ENCODE peak calls at places on chromosomes 3 and 15, in nine cellular contexts. L, A, Q, U, Z, W, E, J and B are unnamed samples.

GRCh38 chr3:43779850-43780249 is 89.1 kb downstream of the ABHD5 start:
- DNase-seq in L (no peak), E (no peak), Q (no peak), Z (no peak), J (no peak), A (no peak), U (no peak), W (no peak), B (no peak)

GRCh38 chr3:17494117-17494809 is 248.2 kb downstream of the TBC1D5 start:
- DNase-seq in J (no peak), E (no peak), L (no peak), A (no peak), Z (no peak), Q (no peak), U (no peak), W (no peak), B (peak; percentile 6)

GRCh38 chr3:174700736-174701135 is 158.4 kb upstream of the NAALADL2 start:
- DNase-seq in Q (no peak), E (no peak), A (no peak), L (no peak), J (no peak), U (no peak), Z (no peak), W (no peak), B (no peak)

GRCh38 chr15:59993950-59994401 is 10.1 kb upstream of the FOXB1 start:
- DNase-seq in A (no peak), U (no peak), Z (no peak), Q (no peak), E (no peak), J (no peak), L (peak; percentile 34), W (no peak), B (no peak)

GRCh38 chr3:99901200-99901926 is 83.7 kb downstream of the CMSS1 start:
- DNase-seq in J (peak; percentile 94), A (no peak), Z (no peak), L (no peak), U (no peak), E (no peak), W (no peak), Q (no peak), B (no peak)

GRCh38 chr15:99312794-99313193 is 61.5 kb downstream of the LRRC28 start:
- DNase-seq in A (no peak), E (no peak), Z (no peak), L (no peak), U (no peak), W (no peak), J (no peak), Q (no peak), B (no peak)

GRCh38 chr3:134357261-134357913 is 16.9 kb downstream of the AMOTL2 start:
- DNase-seq in A (no peak), E (no peak), Z (no peak), L (no peak), W (no peak), J (no peak), U (no peak), Q (no peak), B (no peak)

GRCh38 chr3:172241385-172241784 is 202.0 kb downstream of the FNDC3B start:
- DNase-seq in L (no peak), U (no peak), J (no peak), A (no peak), E (no peak), W (no peak), Q (no peak), Z (no peak), B (no peak)

GRCh38 chr15:42749266-42749665 is 12.3 kb upstream of the CDAN1 start:
- DNase-seq in W (no peak), Q (no peak), J (no peak), L (no peak), U (no peak), Z (no peak), A (no peak), E (no peak), B (no peak)

GRCh38 chr15:34056921-34057320 is 17.9 kb upstream of the AVEN start:
- DNase-seq in A (no peak), Q (no peak), W (no peak), J (no peak), E (no peak), L (no peak), Z (no peak), U (no peak), B (no peak)

GRCh38 chr15:64209680-64210334 is 47.0 kb upstream of the PPIB start:
- DNase-seq in Z (no peak), J (peak; percentile 11), Q (peak; percentile 29), E (no peak), W (no peak), A (no peak), L (peak; percentile 35), U (no peak), B (no peak)

GRCh38 chr3:157840513-157840912 is 265.7 kb downstream of the SHOX2 start:
- DNase-seq in Z (no peak), W (no peak), L (no peak), U (no peak), Q (no peak), A (no peak), J (no peak), E (no peak), B (no peak)

GRCh38 chr15:67080900-67081431 is 15.6 kb downstream of the SMAD3 start:
- DNase-seq in A (peak; percentile 13), W (peak; percentile 55), L (no peak), U (no peak), J (peak; percentile 80), Q (peak; percentile 46), E (peak; percentile 60), Z (peak; percentile 41), B (peak; percentile 83)

GRCh38 chr3:150385296-150386242 is 22.5 kb upstream of the TSC22D2 start:
- DNase-seq in J (no peak), L (no peak), Z (no peak), U (no peak), W (no peak), Q (no peak), A (no peak), E (no peak), B (no peak)

GRCh38 chr3:166447513-166447912 is 610.3 kb upstream of the BCHE start:
- DNase-seq in Q (no peak), L (no peak), W (no peak), U (no peak), Z (no peak), A (no peak), J (no peak), E (no peak), B (no peak)

GRCh38 chr15:77584201-77584600 is 48.5 kb downstream of the LINGO1 start:
- DNase-seq in Z (no peak), J (no peak), U (no peak), W (no peak), A (no peak), Q (peak; percentile 59), E (no peak), L (peak; percentile 64), B (no peak)
- H3K36me3 ChIP-seq in Z (no peaks in the 10 kb centered on the region), J (no peaks in the 10 kb centered on the region), U (no peaks in the 10 kb centered on the region), W (no peaks in the 10 kb centered on the region), A (no peaks in the 10 kb centered on the region), Q (no peaks in the 10 kb centered on the region), E (no peaks in the 10 kb centered on the region), L (no peaks in the 10 kb centered on the region), B (no peaks in the 10 kb centered on the region)

GRCh38 chr3:13015286-13016082 is 57.7 kb downstream of the IQSEC1 start:
- DNase-seq in W (no peak), L (peak; percentile 34), E (no peak), A (peak; percentile 39), U (peak; percentile 76), Z (no peak), J (no peak), Q (no peak), B (peak; percentile 72)

GRCh38 chr3:13017361-13018038 is 55.7 kb downstream of the IQSEC1 start:
- DNase-seq in W (no peak), Q (no peak), E (no peak), A (no peak), U (no peak), Z (no peak), L (no peak), J (no peak), B (no peak)

GRCh38 chr3:13018039-13018431 is 55.2 kb downstream of the IQSEC1 start:
- DNase-seq in Q (no peak), W (no peak), Z (no peak), U (no peak), L (no peak), J (no peak), E (no peak), A (no peak), B (peak; percentile 70)

GRCh38 chr3:13016083-13016725 is 57.0 kb downstream of the IQSEC1 start:
- DNase-seq in A (no peak), E (no peak), Z (peak; percentile 76), J (no peak), W (peak; percentile 63), Q (peak; percentile 42), L (no peak), U (peak; percentile 66), B (peak; percentile 79)

DNA sequence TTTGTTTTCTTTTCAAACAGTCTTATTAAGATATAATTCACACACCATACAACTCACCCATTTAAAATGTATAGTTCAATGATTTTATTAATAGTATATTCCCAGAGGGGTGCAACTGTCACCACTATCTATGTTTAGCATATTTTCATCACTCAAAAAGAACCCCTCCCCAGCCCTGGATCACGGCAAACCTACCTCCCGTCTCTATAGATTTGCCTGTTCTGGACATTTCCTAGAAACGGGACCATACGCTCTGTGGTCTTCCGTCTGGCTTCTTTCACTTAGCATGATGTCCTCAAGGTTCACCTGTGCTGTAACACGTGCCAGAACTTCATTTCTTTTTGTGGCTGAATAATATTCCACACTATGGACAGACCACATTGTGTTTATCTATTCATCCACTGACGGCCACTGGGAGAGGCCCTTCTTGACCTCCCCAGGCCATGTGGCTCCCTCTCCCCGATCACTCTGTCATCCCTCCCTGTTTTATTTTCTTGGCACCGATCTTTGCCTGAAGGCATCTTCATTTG is 56.4 kb downstream of the IQSEC1 start:
- DNase-seq in Q (no peak), E (no peak), W (no peak), U (no peak), J (no peak), A (no peak), Z (no peak), L (no peak), B (no peak)
- H3K4me1 ChIP-seq in Q (peaks cover 37% of the 10 kb centered on the region), E (peaks cover 68% of the 10 kb centered on the region), W (peaks cover 61% of the 10 kb centered on the region), U (peaks cover 49% of the 10 kb centered on the region), J (peaks cover 5% of the 10 kb centered on the region), A (peaks cover 56% of the 10 kb centered on the region), Z (peaks cover 40% of the 10 kb centered on the region), L (peaks cover 19% of the 10 kb centered on the region), B (peaks cover 22% of the 10 kb centered on the region)

DNA sequence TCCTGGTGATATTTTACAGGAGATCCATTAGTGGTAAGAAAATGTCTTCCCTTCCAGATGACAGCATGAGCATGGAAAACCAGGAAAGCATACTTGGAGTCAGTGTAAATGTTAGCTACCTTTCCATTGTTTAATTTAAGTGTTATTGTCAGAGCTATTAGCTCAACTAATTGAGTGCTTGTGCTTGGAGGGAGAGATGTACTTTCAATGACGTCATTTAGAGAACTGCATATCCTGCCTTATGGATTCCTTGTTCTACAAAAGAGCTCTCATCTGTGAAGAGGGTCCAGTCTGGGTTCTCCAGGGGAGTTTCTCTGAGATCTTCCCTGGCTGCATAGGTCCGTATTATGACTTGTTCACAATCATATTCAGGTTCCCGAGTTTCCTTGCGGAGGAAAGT is 687.2 kb downstream of the TBL1XR1 start:
- DNase-seq in E (no peak), U (no peak), Q (no peak), Z (no peak), A (no peak), J (no peak), L (no peak), W (no peak), B (no peak)
- H3K9me3 ChIP-seq in E (peaks cover 24% of the 10 kb centered on the region), U (peaks cover 14% of the 10 kb centered on the region), Q (no peaks in the 10 kb centered on the region), Z (no peaks in the 10 kb centered on the region), A (peaks cover 42% of the 10 kb centered on the region), J (no peaks in the 10 kb centered on the region), L (no peaks in the 10 kb centered on the region), W (peaks cover 39% of the 10 kb centered on the region), B (peaks cover 11% of the 10 kb centered on the region)

GRCh38 chr3:108565506-108565905 is 23.7 kb downstream of the CIP2A start:
- DNase-seq in U (no peak), J (no peak), L (no peak), W (no peak), Q (no peak), E (no peak), Z (no peak), A (no peak), B (no peak)
- H3K36me3 ChIP-seq in U (no peaks in the 10 kb centered on the region), J (peaks cover 15% of the 10 kb centered on the region), L (peaks cover 5% of the 10 kb centered on the region), W (no peaks in the 10 kb centered on the region), Q (peaks cover 67% of the 10 kb centered on the region), E (peaks cover under 1% of the 10 kb centered on the region), Z (no peaks in the 10 kb centered on the region), A (no peaks in the 10 kb centered on the region), B (no peaks in the 10 kb centered on the region)